ENCODE peak calls at places on chromosome 3, in eight cellular contexts. I is SK-N-SH, X is colonic mucosa, C is PC-9, P is OCI-LY7, Z is psoas muscle, H is heart right ventricle, K is stomach. A is an unnamed sample.

GRCh38 chr3:65342084-65342683 is 654.4 kb upstream of the ADAMTS9 start:
- DNase-seq in I (no peak), X (peak; percentile 73), C (no peak), P (peak; percentile 28), Z (no peak), H (peak; percentile 52), K (peak; percentile 38), A (peak; percentile 54)

GRCh38 chr3:59764131-59764530 is 714.3 kb upstream of the CFAP20DC start:
- DNase-seq in I (no peak), X (no peak), C (no peak), P (no peak), Z (no peak), H (no peak), K (no peak), A (no peak)

GRCh38 chr3:126342991-126343661 is 14.1 kb downstream of the KLF15 start:
- DNase-seq in I (peak; percentile 84), X (peak; percentile 15), C (no peak), P (no peak), Z (peak; percentile 52), H (no peak), K (peak; percentile 21), A (peak; percentile 22)

GRCh38 chr3:146166450-146167222 is 5.7 kb upstream of the PLOD2 start:
- DNase-seq in I (no peak), X (no peak), C (no peak), P (no peak), Z (no peak), H (no peak), K (no peak), A (no peak)

GRCh38 chr3:28388978-28389377 is 40.4 kb upstream of the AZI2 start:
- DNase-seq in I (no peak), X (no peak), C (no peak), P (no peak), Z (no peak), H (no peak), K (no peak), A (no peak)

GRCh38 chr3:27185231-27185989 is 183.8 kb downstream of the NEK10 start:
- DNase-seq in I (no peak), X (no peak), C (no peak), P (no peak), Z (no peak), H (no peak), K (no peak), A (no peak)

GRCh38 chr3:25532763-25533162 is 104.7 kb downstream of the RARB start:
- DNase-seq in I (no peak), X (peak; percentile 45), C (no peak), P (peak; percentile 38), Z (no peak), H (no peak), K (peak; percentile 28), A (peak; percentile 48)

GRCh38 chr3:115396801-115397200 is 226.5 kb upstream of the GAP43 start:
- DNase-seq in I (no peak), X (no peak), C (no peak), P (no peak), Z (no peak), H (no peak), K (no peak), A (no peak)

GRCh38 chr3:117611242-117611641 is 901.7 kb downstream of the TUSC7 start:
- DNase-seq in I (peak; percentile 49), X (no peak), C (no peak), P (no peak), Z (no peak), H (no peak), K (no peak), A (no peak)

GRCh38 chr3:58899159-58899952 is 150.5 kb downstream of the CFAP20DC start:
- DNase-seq in I (peak; percentile 36), X (peak; percentile 23), C (no peak), P (no peak), Z (no peak), H (peak; percentile 57), K (no peak), A (no peak)

GRCh38 chr3:136042608-136043221 is 77.2 kb downstream of the PPP2R3A start:
- DNase-seq in I (peak; percentile 53), X (no peak), C (peak; percentile 48), P (peak; percentile 52), Z (no peak), H (no peak), K (no peak), A (peak; percentile 13)

GRCh38 chr3:11539677-11540076 is 104.0 kb downstream of the VGLL4 start:
- DNase-seq in I (no peak), X (no peak), C (no peak), P (no peak), Z (no peak), H (no peak), K (no peak), A (no peak)

GRCh38 chr3:197229836-197230235 is 68.6 kb downstream of the DLG1 start:
- DNase-seq in I (no peak), X (no peak), C (no peak), P (no peak), Z (no peak), H (no peak), K (no peak), A (no peak)

GRCh38 chr3:39808467-39809180 is 785 bp upstream of the MYRIP start:
- DNase-seq in I (peak; percentile 40), X (peak; percentile 31), C (no peak), P (no peak), Z (no peak), H (peak; percentile 14), K (peak; percentile 40), A (no peak)

GRCh38 chr3:163450684-163451083 is 1627.6 kb downstream of the SI start:
- DNase-seq in I (no peak), X (no peak), C (no peak), P (no peak), Z (no peak), H (no peak), K (no peak), A (no peak)

GRCh38 chr3:151483961-151484360 is 23.1 kb upstream of the IGSF10 start:
- DNase-seq in I (no peak), X (no peak), C (no peak), P (no peak), Z (no peak), H (no peak), K (no peak), A (no peak)

GRCh38 chr3:173719585-173719984 is 322.0 kb downstream of the NLGN1 start:
- DNase-seq in I (no peak), X (no peak), C (no peak), P (no peak), Z (no peak), H (no peak), K (no peak), A (no peak)

GRCh38 chr3:148309390-148310035 is 388.2 kb upstream of the AGTR1 start:
- DNase-seq in I (peak; percentile 18), X (peak; percentile 22), C (no peak), P (peak; percentile 52), Z (no peak), H (no peak), K (no peak), A (peak; percentile 37)

GRCh38 chr3:98602078-98602678 is 8.8 kb upstream of the CPOX start:
- DNase-seq in I (peak; percentile 51), X (no peak), C (peak; percentile 61), P (peak; percentile 59), Z (no peak), H (no peak), K (peak; percentile 41), A (no peak)

GRCh38 chr3:122004123-122004522 is 17.9 kb downstream of the ILDR1 start:
- DNase-seq in I (no peak), X (no peak), C (no peak), P (no peak), Z (no peak), H (no peak), K (no peak), A (no peak)
- H3K27ac ChIP-seq in I (no peak overlapping the region), X (no peak overlapping the region), C (no peak overlapping the region), P (peak overlapping the region; percentile 59), Z (no peak overlapping the region), H (peak overlapping the region; percentile 78), K (no peak overlapping the region), A (no peak overlapping the region)

GRCh38 chr3:188390347-188390718 is 236.4 kb downstream of the LPP start:
- DNase-seq in I (no peak), X (no peak), C (no peak), P (no peak), Z (peak; percentile 55), H (peak; percentile 30), K (no peak), A (no peak)
- H3K4me1 ChIP-seq in I (peaks cover 5% of the 10 kb centered on the region), X (no peaks in the 10 kb centered on the region), C (peaks cover 10% of the 10 kb centered on the region), P (peaks cover 50% of the 10 kb centered on the region), Z (peaks cover 22% of the 10 kb centered on the region), H (peaks cover 42% of the 10 kb centered on the region), K (peaks cover 60% of the 10 kb centered on the region), A (no peaks in the 10 kb centered on the region)

GRCh38 chr3:46922871-46923558 is 45.5 kb downstream of the PTH1R start:
- DNase-seq in I (no peak), X (no peak), C (no peak), P (no peak), Z (peak; percentile 56), H (no peak), K (no peak), A (no peak)
- H3K27ac ChIP-seq in I (no peak overlapping the region), X (no peak overlapping the region), C (no peak overlapping the region), P (no peak overlapping the region), Z (no peak overlapping the region), H (no peak overlapping the region), K (no peak overlapping the region), A (no peak overlapping the region)

GRCh38 chr3:194481103-194481502 is 5.7 kb downstream of the ATP13A3 start:
- DNase-seq in I (no peak), X (no peak), C (peak; percentile 69), P (no peak), Z (no peak), H (no peak), K (no peak), A (no peak)
- H3K4me1 ChIP-seq in I (peaks cover 43% of the 10 kb centered on the region), X (peaks cover 5% of the 10 kb centered on the region), C (peaks cover 50% of the 10 kb centered on the region), P (peaks cover 10% of the 10 kb centered on the region), Z (peaks cover 40% of the 10 kb centered on the region), H (peaks cover 82% of the 10 kb centered on the region), K (peaks cover 74% of the 10 kb centered on the region), A (no peaks in the 10 kb centered on the region)

GRCh38 chr3:142072851-142073250 is 76.5 kb downstream of the TFDP2 start:
- DNase-seq in I (no peak), X (peak; percentile 42), C (no peak), P (no peak), Z (no peak), H (no peak), K (no peak), A (no peak)
- H3K27ac ChIP-seq in I (no peak overlapping the region), X (peak overlapping the region; percentile 73), C (no peak overlapping the region), P (no peak overlapping the region), Z (no peak overlapping the region), H (no peak overlapping the region), K (no peak overlapping the region), A (no peak overlapping the region)

DNA sequence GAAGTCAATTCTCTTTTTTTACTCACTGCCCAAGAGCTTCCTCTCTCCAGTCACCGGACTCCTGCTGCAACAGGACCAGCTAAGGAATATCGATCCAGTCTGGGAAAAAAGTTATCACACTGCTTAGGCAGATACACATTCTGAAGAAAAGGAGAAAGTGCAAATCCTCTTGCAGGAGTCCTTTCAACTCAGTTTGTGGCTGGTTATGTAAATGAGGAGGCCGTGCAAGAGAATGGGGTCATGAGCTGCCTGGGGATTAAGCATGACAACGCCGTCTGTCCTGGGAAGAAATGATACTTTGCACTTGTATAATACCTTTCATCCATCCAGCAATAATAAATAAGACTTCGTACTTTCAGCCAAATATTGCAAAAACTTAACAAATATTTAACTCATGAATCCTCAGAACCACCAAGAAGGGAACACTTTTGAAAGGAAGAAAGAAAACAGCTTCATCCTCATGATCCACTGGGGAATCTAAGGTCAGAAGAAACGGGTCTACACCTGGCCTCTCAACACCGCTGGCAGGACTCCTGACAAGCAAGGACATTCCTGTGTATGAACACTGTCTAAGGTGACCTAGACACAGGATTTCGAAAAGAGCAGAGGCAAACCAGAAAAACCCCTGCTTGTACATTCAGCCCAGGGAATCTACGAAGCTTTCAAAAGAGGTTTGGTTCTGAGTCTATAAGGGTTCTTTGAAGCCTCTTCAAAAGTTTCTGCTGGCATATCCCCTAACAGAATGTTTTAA is 13.1 kb upstream of the WWTR1 start:
- DNase-seq in I (no peak), X (no peak), C (no peak), P (no peak), Z (no peak), H (no peak), K (no peak), A (no peak)
- H3K4me1 ChIP-seq in I (no peaks in the 10 kb centered on the region), X (no peaks in the 10 kb centered on the region), C (no peaks in the 10 kb centered on the region), P (no peaks in the 10 kb centered on the region), Z (no peaks in the 10 kb centered on the region), H (no peaks in the 10 kb centered on the region), K (no peaks in the 10 kb centered on the region), A (peaks cover 1% of the 10 kb centered on the region)